ENCODE peak calls at places on chromosome 2, in five cellular contexts. F is NCI-H1092; M is iPS-NIHi11; S is NCI-H460; K is stimulated activated CD4-positive, alpha-beta T cell treated with anti-CD3 and anti-CD28 coated beads, TNF-alpha, amount 100 ng/mL, for 24 hours. Q is an unnamed sample.

GRCh38 chr2:216560695-216561370 is 62.2 kb downstream of the RPL37A start:
- DNase-seq in F (no peak), M (no peak), S (no peak), K (no peak), Q (peak; percentile 66)

GRCh38 chr2:216842634-216843033 is 17.2 kb downstream of the TNP1 start:
- DNase-seq in F (no peak), M (no peak), S (no peak), K (no peak), Q (no peak)

GRCh38 chr2:142875642-142876041 is 1.8 kb upstream of the KYNU start:
- DNase-seq in F (no peak), M (no peak), S (no peak), K (no peak), Q (no peak)

GRCh38 chr2:80001704-80002103 is 302.8 kb downstream of the LRRTM1 start:
- DNase-seq in F (no peak), M (no peak), S (no peak), K (no peak), Q (peak; percentile 45)

GRCh38 chr2:7417845-7418244 is 500.6 kb downstream of the RNF144A start:
- DNase-seq in F (no peak), M (no peak), S (no peak), K (no peak), Q (no peak)

GRCh38 chr2:71614976-71615768 is 161.8 kb downstream of the DYSF start:
- DNase-seq in F (no peak), M (peak; percentile 13), S (no peak), K (no peak), Q (peak; percentile 83)

GRCh38 chr2:196171946-196172345 is 568 bp upstream of the STK17B start:
- DNase-seq in F (no peak), M (no peak), S (no peak), K (no peak), Q (no peak)

GRCh38 chr2:225041871-225042799 is at the start of gene DOCK10:
- DNase-seq in F (no peak), M (peak; percentile 68), S (peak; percentile 20), K (no peak), Q (peak; percentile 52)

Q was measured in AG08395.